ENCODE peak calls at places on chromosome X, in five cellular contexts. K is A549, T is OCI-LY7, Y is sigmoid colon, G is esophagus muscularis mucosa. Q is an unnamed sample. For H3K4me1, the result is how much of the 10 kb centered on the place peaks cover.

GRCh38 chrX:6738518-6739470 is 203.9 kb upstream of the VCX3A start:
- DNase-seq in K (no peak), T (peak), Y (no peak), G (no peak), Q (no peak)

GRCh38 chrX:18149454-18149853 is 71.2 kb downstream of the BEND2 start:
- DNase-seq in K (peak), T (no peak), Y (no peak), G (no peak), Q (no peak)

GRCh38 chrX:138128025-138128671 is 562.2 kb downstream of the ZIC3 start:
- DNase-seq in K (peak), T (peak), Y (no peak), G (no peak), Q (no peak)

GRCh38 chrX:74461384-74461783 is 40.1 kb downstream of the SLC16A2 start:
- DNase-seq in K (no peak), T (no peak), Y (no peak), G (no peak), Q (no peak)

GRCh38 chrX:111254896-111255693 is 15.2 kb downstream of the CAPN6 start:
- DNase-seq in K (no peak), T (no peak), Y (no peak), G (no peak), Q (no peak)

GRCh38 chrX:8273451-8273894 is 102.4 kb upstream of the VCX2 start:
- DNase-seq in K (no peak), T (no peak), Y (no peak), G (no peak), Q (no peak)

GRCh38 chrX:103347682-103348397 is 8.5 kb upstream of the TCEAL9 start:
- DNase-seq in K (no peak), T (no peak), Y (no peak), G (no peak), Q (no peak)

GRCh38 chrX:7115557-7115956 is 32.0 kb upstream of the STS start:
- DNase-seq in K (no peak), T (peak), Y (no peak), G (no peak), Q (no peak)

GRCh38 chrX:7240929-7241328 is 93.0 kb upstream of the PUDP start:
- DNase-seq in K (no peak), T (no peak), Y (no peak), G (no peak), Q (no peak)

GRCh38 chrX:6071755-6072154 is 156.9 kb downstream of the NLGN4X start:
- DNase-seq in K (no peak), T (no peak), Y (no peak), G (no peak), Q (no peak)

GRCh38 chrX:130834149-130834548 is 68.9 kb downstream of the ENOX2 start:
- DNase-seq in K (no peak), T (peak), Y (no peak), G (no peak), Q (no peak)

GRCh38 chrX:72132456-72132855 is 741 bp upstream of the RTL5 start:
- DNase-seq in K (no peak), T (no peak), Y (no peak), G (no peak), Q (no peak)

GRCh38 chrX:72131317-72132294 is at the start of gene RTL5:
- DNase-seq in K (peak), T (no peak), Y (peak), G (peak), Q (peak)

GRCh38 chrX:72130156-72130761 is 1.5 kb downstream of the RTL5 start:
- DNase-seq in K (no peak), T (no peak), Y (no peak), G (no peak), Q (no peak)

GRCh38 chrX:72129661-72130060 is 2.1 kb downstream of the RTL5 start:
- DNase-seq in K (no peak), T (no peak), Y (no peak), G (no peak), Q (no peak)

GRCh38 chrX:72130762-72131231 is 918 bp downstream of the RTL5 start:
- DNase-seq in K (no peak), T (no peak), Y (no peak), G (no peak), Q (no peak)
- H3K4me3 ChIP-seq in K (peak), T (no peak), Y (peak), G (peak), Q (peak)

DNA sequence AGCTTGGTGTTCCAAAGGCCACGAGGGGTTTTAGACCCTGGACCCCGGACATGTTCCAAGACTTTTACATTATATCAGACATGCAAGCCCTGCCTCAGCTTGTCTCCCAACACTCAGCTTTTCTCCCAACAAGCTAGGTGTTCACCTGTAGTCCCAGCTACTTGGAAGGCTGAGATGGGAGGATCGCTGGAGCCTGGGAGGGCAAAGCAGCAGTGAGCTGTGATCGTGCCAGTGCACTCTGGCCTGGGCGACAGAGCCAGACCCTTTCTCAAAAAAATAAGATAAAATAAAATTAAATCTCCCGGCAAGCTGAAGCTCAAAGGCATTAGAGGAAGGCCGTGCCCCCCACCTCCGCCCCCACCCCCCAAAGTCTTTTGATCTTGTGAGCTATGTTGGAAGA is 13.7 kb downstream of the CTAG1A start:
- DNase-seq in K (no peak), T (no peak), Y (no peak), G (no peak), Q (no peak)
- H3K4me1 ChIP-seq in K (under half), T (under half), Y (under half), G (under half), Q (under half)

GRCh38 chrX:25021132-25021498 is 5.3 kb upstream of the ARX start:
- DNase-seq in K (no peak), T (no peak), Y (no peak), G (no peak), Q (no peak)
- TF ChIP-seq CTCF in K (no peak), T (peak), Y (no peak), G (no peak), Q (no peak)

GRCh38 chrX:14963447-14964236 is 90.4 kb downstream of the MOSPD2 start:
- DNase-seq in K (peak), T (no peak), Y (no peak), G (no peak), Q (no peak)
- H3K4me3 ChIP-seq in K (no peak), T (no peak), Y (no peak), G (no peak), Q (no peak)

DNA sequence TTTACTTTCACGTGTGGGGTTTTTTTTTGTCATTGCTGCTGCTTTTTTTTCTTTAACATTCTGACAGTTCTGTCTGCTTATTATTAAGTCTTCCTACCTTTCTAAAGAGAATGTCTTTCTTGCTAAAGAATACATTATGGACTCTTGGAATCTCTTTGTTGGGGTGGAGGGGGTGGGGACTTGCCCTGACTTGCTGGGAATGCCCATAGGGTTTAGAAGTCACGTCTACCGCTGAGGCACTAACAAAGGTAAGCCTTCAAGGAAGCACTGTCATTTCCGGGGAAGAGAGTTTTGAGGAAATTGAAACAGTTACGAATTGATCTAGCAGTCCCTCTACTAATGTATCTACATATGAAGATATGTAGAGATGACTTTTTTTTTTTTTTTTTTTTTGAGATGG is 19.4 kb downstream of the CD99 start:
- DNase-seq in K (peak), T (no peak), Y (peak), G (no peak), Q (no peak)
- H3K4me1 ChIP-seq in K (under half), T (half or more), Y (under half), G (half or more), Q (under half)

DNA sequence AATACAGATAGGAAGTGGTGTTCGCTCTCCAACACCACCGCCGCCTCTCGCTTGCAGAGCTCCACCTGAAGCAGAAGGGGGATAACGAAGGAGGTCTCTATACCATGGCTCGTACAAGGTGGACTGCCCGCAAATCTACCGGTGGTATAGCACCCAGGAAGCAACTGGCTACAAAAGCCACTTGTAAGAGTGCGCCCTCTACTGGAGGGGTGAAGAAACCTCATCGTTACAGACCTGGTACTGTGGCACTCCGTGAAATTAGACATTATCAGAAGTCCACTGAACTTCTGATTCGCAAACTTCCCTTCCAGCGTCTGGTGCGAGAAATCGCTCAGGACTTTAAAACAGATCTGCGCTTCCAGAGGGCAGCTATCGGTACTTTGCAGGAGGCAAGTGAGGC is 5.2 kb upstream of the BMP15 start:
- DNase-seq in K (peak), T (peak), Y (no peak), G (no peak), Q (no peak)
- TF ChIP-seq CTCF in K (no peak), T (peak), Y (no peak), G (no peak), Q (no peak)